ENCODE peak calls at places on chromosomes 13 and 19, in six cellular contexts. J, A, O, Q, G and W are unnamed samples.

GRCh38 chr13:76991432-76991795 is 467 bp upstream of the CLN5 start:
- DNase-seq in J (no peak), A (no peak), O (peak; percentile 13), Q (peak; percentile 95), G (no peak), W (no peak)

GRCh38 chr13:23806874-23807522 is 82.2 kb downstream of the MIPEP start:
- DNase-seq in J (no peak), A (no peak), O (no peak), Q (no peak), G (no peak), W (no peak)

GRCh38 chr13:106378263-106378662 is 157.2 kb downstream of the EFNB2 start:
- DNase-seq in J (no peak), A (no peak), O (no peak), Q (no peak), G (no peak), W (no peak)

GRCh38 chr13:33345842-33346241 is 60.3 kb upstream of the STARD13 start:
- DNase-seq in J (no peak), A (no peak), O (no peak), Q (no peak), G (no peak), W (no peak)

GRCh38 chr19:44806271-44806670 is 2.6 kb upstream of the BCAM start:
- DNase-seq in J (no peak), A (no peak), O (no peak), Q (no peak), G (no peak), W (no peak)

GRCh38 chr19:16373539-16373938 is 48.9 kb downstream of the KLF2 start:
- DNase-seq in J (no peak), A (no peak), O (no peak), Q (no peak), G (no peak), W (no peak)

GRCh38 chr13:33284016-33284415 is 1.5 kb downstream of the STARD13 start:
- DNase-seq in J (no peak), A (no peak), O (no peak), Q (no peak), G (no peak), W (no peak)

GRCh38 chr19:53333466-53334449 is at the start of gene ZNF845:
- DNase-seq in J (peak; percentile 91), A (peak; percentile 99), O (peak; percentile 95), Q (peak; percentile 96), G (peak; percentile 93), W (peak; percentile 95)

GRCh38 chr13:27620377-27621115 is at the start of gene LNX2:
- DNase-seq in J (peak; percentile 98), A (peak; percentile 99), O (peak; percentile 99), Q (peak; percentile 96), G (peak; percentile 99), W (peak; percentile 98)

GRCh38 chr13:51803018-51803417 is 945 bp downstream of the DHRS12 start:
- DNase-seq in J (peak; percentile 41), A (peak; percentile 75), O (no peak), Q (no peak), G (no peak), W (peak; percentile 17)

GRCh38 chr13:33582121-33582520 is 235.8 kb upstream of the RFC3 start:
- DNase-seq in J (no peak), A (no peak), O (no peak), Q (no peak), G (no peak), W (no peak)

GRCh38 chr13:43136940-43137574 is 113.7 kb downstream of the DNAJC15 start:
- DNase-seq in J (peak; percentile 44), A (no peak), O (peak; percentile 19), Q (no peak), G (no peak), W (no peak)

GRCh38 chr13:49701481-49701880 is 10.2 kb upstream of the EBPL start:
- DNase-seq in J (no peak), A (no peak), O (no peak), Q (no peak), G (no peak), W (no peak)

GRCh38 chr19:28710278-28710677 is 502.7 kb downstream of the UQCRFS1 start:
- DNase-seq in J (peak; percentile 24), A (no peak), O (peak; percentile 64), Q (no peak), G (peak; percentile 19), W (no peak)

GRCh38 chr13:64083396-64083795 is 2667.7 kb upstream of the PCDH20 start:
- DNase-seq in J (no peak), A (no peak), O (no peak), Q (no peak), G (no peak), W (no peak)

GRCh38 chr13:27170521-27171243 is 929 bp downstream of the USP12 start:
- DNase-seq in J (no peak), A (peak; percentile 85), O (peak; percentile 64), Q (peak; percentile 56), G (peak; percentile 32), W (peak; percentile 67)

GRCh38 chr13:71704650-71705049 is 162.4 kb downstream of the DACH1 start:
- DNase-seq in J (no peak), A (no peak), O (no peak), Q (no peak), G (peak; percentile 58), W (no peak)

GRCh38 chr13:34657716-34658115 is 284.4 kb upstream of the NBEA start:
- DNase-seq in J (no peak), A (no peak), O (no peak), Q (no peak), G (no peak), W (no peak)

GRCh38 chr13:70249332-70250064 is 141.2 kb upstream of the KLHL1 start:
- DNase-seq in J (no peak), A (peak; percentile 57), O (peak; percentile 57), Q (no peak), G (no peak), W (no peak)

GRCh38 chr19:49802836-49803528 is 10.1 kb downstream of the FUZ start:
- DNase-seq in J (no peak), A (no peak), O (no peak), Q (no peak), G (no peak), W (no peak)

GRCh38 chr13:110293037-110293436 is 13.9 kb downstream of the COL4A1 start:
- DNase-seq in J (no peak), A (no peak), O (no peak), Q (no peak), G (no peak), W (no peak)

GRCh38 chr13:110396913-110397379 is 89.9 kb downstream of the COL4A2 start:
- DNase-seq in J (no peak), A (no peak), O (peak; percentile 73), Q (no peak), G (no peak), W (no peak)

GRCh38 chr13:25371608-25372274 is at the start of gene ATP8A2:
- DNase-seq in J (peak; percentile 82), A (peak; percentile 71), O (peak; percentile 30), Q (no peak), G (no peak), W (no peak)

GRCh38 chr13:25375727-25376358 is 4.1 kb downstream of the ATP8A2 start:
- DNase-seq in J (peak; percentile 76), A (peak; percentile 76), O (peak; percentile 56), Q (peak; percentile 52), G (peak; percentile 58), W (peak; percentile 50)

GRCh38 chr13:25377244-25377962 is 5.6 kb downstream of the ATP8A2 start:
- DNase-seq in J (no peak), A (no peak), O (no peak), Q (no peak), G (no peak), W (no peak)

GRCh38 chr13:25371158-25371557 is 616 bp upstream of the ATP8A2 start:
- DNase-seq in J (no peak), A (no peak), O (no peak), Q (no peak), G (no peak), W (no peak)

DNA sequence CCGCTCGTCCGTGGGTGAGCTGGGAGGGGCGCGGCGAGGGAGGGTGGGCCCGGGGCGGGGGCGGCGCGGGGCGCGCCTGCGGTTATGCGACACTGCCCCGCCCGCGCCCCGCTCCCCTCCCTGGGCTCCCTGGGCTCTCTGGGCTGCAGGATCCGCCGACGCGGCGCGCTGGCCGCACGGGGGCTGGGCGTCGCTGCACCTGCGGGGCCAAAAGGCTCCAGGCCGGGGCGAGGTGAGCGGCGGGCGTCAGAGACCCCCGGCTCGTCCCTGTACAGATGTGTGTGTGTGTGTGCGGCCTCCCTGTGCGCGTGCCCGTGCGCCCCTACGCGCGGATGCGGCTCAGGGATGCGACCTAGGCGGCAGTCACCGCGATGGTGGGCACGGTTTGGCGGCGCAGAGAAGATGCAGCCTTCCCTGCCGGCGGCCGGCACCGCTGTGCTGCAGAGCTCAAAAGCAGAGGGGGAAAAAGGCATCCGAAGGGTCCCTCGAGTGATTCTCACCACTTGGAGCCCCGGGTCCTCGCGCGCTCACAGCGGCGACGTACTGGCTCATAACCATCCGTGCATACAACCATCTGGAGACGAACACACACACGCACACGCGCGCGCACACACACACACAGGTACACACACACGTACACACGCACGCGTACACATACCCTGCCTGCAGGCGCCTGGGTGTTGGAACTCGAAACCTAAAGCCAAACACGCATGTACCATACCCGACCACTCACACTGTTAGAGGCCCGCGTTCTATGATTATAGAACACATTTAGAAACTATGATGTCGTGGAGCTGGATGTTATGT is 704 bp downstream of the ATP8A2 start:
- DNase-seq in J (peak; percentile 74), A (peak; percentile 79), O (peak; percentile 14), Q (no peak), G (no peak), W (no peak)
- H3K4me3 ChIP-seq in J (peak overlapping the region; percentile 29), A (peak overlapping the region; percentile 70), O (peak overlapping the region; percentile 39), Q (no peak overlapping the region), G (no peak overlapping the region), W (no peak overlapping the region)

DNA sequence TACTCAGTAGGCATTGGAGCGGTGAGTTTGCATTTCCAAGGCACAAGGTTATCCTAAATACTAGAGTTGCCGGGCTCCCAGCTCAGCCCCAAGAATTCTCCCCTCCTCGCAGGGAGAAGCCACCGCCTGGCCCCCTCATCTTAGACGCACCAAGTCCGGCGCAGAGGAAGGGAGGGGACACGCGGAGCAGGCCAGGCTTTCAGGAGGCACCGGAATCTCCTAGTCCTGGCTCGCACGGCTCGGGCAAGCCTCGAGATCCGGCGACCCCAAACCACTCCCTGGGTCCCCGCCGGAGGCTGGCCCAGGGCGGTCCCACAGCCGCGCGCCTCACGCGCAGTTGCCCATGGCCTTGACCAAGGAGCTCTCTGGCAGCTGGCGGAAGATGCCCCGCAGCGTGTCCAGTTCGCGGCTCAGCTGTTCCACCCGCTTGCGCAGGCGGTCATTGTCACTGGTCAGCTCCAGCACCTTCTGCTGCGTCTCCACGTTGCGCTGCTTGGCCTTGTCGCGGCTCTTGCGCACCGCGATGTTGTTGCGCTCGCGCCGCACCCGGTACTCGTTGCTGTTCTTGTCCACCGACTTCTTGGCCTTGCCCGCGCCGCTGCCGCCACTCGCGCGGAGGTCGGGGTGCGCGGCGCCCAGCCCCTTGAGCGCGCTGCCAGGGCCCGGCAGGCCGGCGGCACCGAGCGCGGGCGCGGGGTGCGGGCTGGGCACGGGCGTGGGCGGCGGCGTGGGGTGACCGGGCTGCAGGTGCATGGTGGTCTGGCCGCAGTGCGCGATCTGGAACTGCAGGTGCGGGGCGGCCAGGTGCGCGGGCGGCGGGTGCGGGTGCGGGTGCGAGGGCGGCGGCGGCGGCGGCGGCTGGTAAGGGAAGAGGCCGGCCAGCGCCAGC is 1.1 kb downstream of the CEBPA start:
- DNase-seq in J (peak; percentile 63), A (peak; percentile 73), O (no peak), Q (no peak), G (no peak), W (no peak)
- H3K27me3 ChIP-seq in J (peaks cover 54% of the 10 kb centered on the region), A (peaks cover 45% of the 10 kb centered on the region), O (peaks cover 2% of the 10 kb centered on the region), Q (peaks cover 8% of the 10 kb centered on the region), G (no peaks in the 10 kb centered on the region), W (peaks cover 4% of the 10 kb centered on the region)

GRCh38 chr19:46347572-46347883 is 641 bp downstream of the PPP5C start:
- DNase-seq in J (no peak), A (no peak), O (no peak), Q (no peak), G (no peak), W (no peak)
- H3K27ac ChIP-seq in J (no peak overlapping the region), A (no peak overlapping the region), O (no peak overlapping the region), Q (peak overlapping the region; percentile 82), G (peak overlapping the region; percentile 92), W (peak overlapping the region; percentile 85)

GRCh38 chr19:48608798-48609263 is 2.3 kb downstream of the SPACA4 start:
- DNase-seq in J (peak; percentile 86), A (peak; percentile 87), O (no peak), Q (no peak), G (peak; percentile 73), W (peak; percentile 52)
- H3K4me3 ChIP-seq in J (no peak overlapping the region), A (no peak overlapping the region), O (no peak overlapping the region), Q (no peak overlapping the region), G (no peak overlapping the region), W (no peak overlapping the region)